ENCODE peak calls at places on chromosomes 6 and 20, in ten cellular contexts. One of them, this sample, is unnamed.

GRCh38 chr20:14800743-14801425 is 463.5 kb upstream of the FLRT3 start:
- DNase-seq in naive thymus-derived CD4-positive, alpha-beta T cell: no peak
- DNase-seq in NCI-H1105 treated with DMSO at 0.1 percent for 48 hours: no peak
- DNase-seq in heart right ventricle: no peak
- DNase-seq in cardiac muscle cell: no peak
- DNase-seq in M059J: no peak
- DNase-seq in GM13977: no peak
- DNase-seq in stimulated activated CD4-positive, alpha-beta T cell treated with anti-CD3 and anti-CD28 coated beads, Interleukin-15, amount 100 ng/mL, for 1 hour: no peak
- DNase-seq in AML-193: no peak
- DNase-seq in effector CD4-positive, alpha-beta T cell: no peak
- DNase-seq in this sample: no peak

GRCh38 chr6:37580164-37580955 is 80.7 kb upstream of the CCDC167 start:
- DNase-seq in naive thymus-derived CD4-positive, alpha-beta T cell: no peak
- DNase-seq in NCI-H1105 treated with DMSO at 0.1 percent for 48 hours: no peak
- DNase-seq in heart right ventricle: no peak
- DNase-seq in cardiac muscle cell: no peak
- DNase-seq in M059J: peak
- DNase-seq in GM13977: no peak
- DNase-seq in stimulated activated CD4-positive, alpha-beta T cell treated with anti-CD3 and anti-CD28 coated beads, Interleukin-15, amount 100 ng/mL, for 1 hour: no peak
- DNase-seq in AML-193: no peak
- DNase-seq in effector CD4-positive, alpha-beta T cell: no peak
- DNase-seq in this sample: no peak

GRCh38 chr6:33173228-33174180 is 18.8 kb downstream of the COL11A2 start:
- DNase-seq in naive thymus-derived CD4-positive, alpha-beta T cell: no peak
- DNase-seq in NCI-H1105 treated with DMSO at 0.1 percent for 48 hours: no peak
- DNase-seq in heart right ventricle: no peak
- DNase-seq in cardiac muscle cell: no peak
- DNase-seq in M059J: no peak
- DNase-seq in GM13977: no peak
- DNase-seq in stimulated activated CD4-positive, alpha-beta T cell treated with anti-CD3 and anti-CD28 coated beads, Interleukin-15, amount 100 ng/mL, for 1 hour: no peak
- DNase-seq in AML-193: no peak
- DNase-seq in effector CD4-positive, alpha-beta T cell: no peak
- DNase-seq in this sample: no peak

GRCh38 chr6:30061766-30062458 is 847 bp downstream of the POLR1H start:
- DNase-seq in naive thymus-derived CD4-positive, alpha-beta T cell: peak
- DNase-seq in NCI-H1105 treated with DMSO at 0.1 percent for 48 hours: no peak
- DNase-seq in heart right ventricle: no peak
- DNase-seq in cardiac muscle cell: no peak
- DNase-seq in M059J: peak
- DNase-seq in GM13977: no peak
- DNase-seq in stimulated activated CD4-positive, alpha-beta T cell treated with anti-CD3 and anti-CD28 coated beads, Interleukin-15, amount 100 ng/mL, for 1 hour: no peak
- DNase-seq in AML-193: peak
- DNase-seq in effector CD4-positive, alpha-beta T cell: peak
- DNase-seq in this sample: peak

GRCh38 chr6:13334953-13335352 is 6.6 kb upstream of the TBC1D7 start:
- DNase-seq in naive thymus-derived CD4-positive, alpha-beta T cell: no peak
- DNase-seq in NCI-H1105 treated with DMSO at 0.1 percent for 48 hours: no peak
- DNase-seq in heart right ventricle: no peak
- DNase-seq in cardiac muscle cell: no peak
- DNase-seq in M059J: peak
- DNase-seq in GM13977: no peak
- DNase-seq in stimulated activated CD4-positive, alpha-beta T cell treated with anti-CD3 and anti-CD28 coated beads, Interleukin-15, amount 100 ng/mL, for 1 hour: no peak
- DNase-seq in AML-193: no peak
- DNase-seq in effector CD4-positive, alpha-beta T cell: no peak
- DNase-seq in this sample: no peak

GRCh38 chr6:167572841-167573271 is 248.0 kb downstream of the TTLL2 start:
- DNase-seq in naive thymus-derived CD4-positive, alpha-beta T cell: no peak
- DNase-seq in NCI-H1105 treated with DMSO at 0.1 percent for 48 hours: no peak
- DNase-seq in heart right ventricle: peak
- DNase-seq in cardiac muscle cell: no peak
- DNase-seq in M059J: no peak
- DNase-seq in GM13977: no peak
- DNase-seq in stimulated activated CD4-positive, alpha-beta T cell treated with anti-CD3 and anti-CD28 coated beads, Interleukin-15, amount 100 ng/mL, for 1 hour: no peak
- DNase-seq in AML-193: no peak
- DNase-seq in effector CD4-positive, alpha-beta T cell: no peak
- DNase-seq in this sample: no peak

GRCh38 chr20:34525709-34526416 is 9.6 kb downstream of the DYNLRB1 start:
- DNase-seq in naive thymus-derived CD4-positive, alpha-beta T cell: peak
- DNase-seq in NCI-H1105 treated with DMSO at 0.1 percent for 48 hours: no peak
- DNase-seq in heart right ventricle: peak
- DNase-seq in cardiac muscle cell: no peak
- DNase-seq in M059J: peak
- DNase-seq in GM13977: no peak
- DNase-seq in stimulated activated CD4-positive, alpha-beta T cell treated with anti-CD3 and anti-CD28 coated beads, Interleukin-15, amount 100 ng/mL, for 1 hour: no peak
- DNase-seq in AML-193: no peak
- DNase-seq in effector CD4-positive, alpha-beta T cell: no peak
- DNase-seq in this sample: peak

GRCh38 chr6:43189905-43190304 is 7.9 kb downstream of the CUL9 start:
- DNase-seq in naive thymus-derived CD4-positive, alpha-beta T cell: no peak
- DNase-seq in NCI-H1105 treated with DMSO at 0.1 percent for 48 hours: no peak
- DNase-seq in heart right ventricle: no peak
- DNase-seq in cardiac muscle cell: peak
- DNase-seq in M059J: no peak
- DNase-seq in GM13977: no peak
- DNase-seq in stimulated activated CD4-positive, alpha-beta T cell treated with anti-CD3 and anti-CD28 coated beads, Interleukin-15, amount 100 ng/mL, for 1 hour: no peak
- DNase-seq in AML-193: no peak
- DNase-seq in effector CD4-positive, alpha-beta T cell: no peak
- DNase-seq in this sample: no peak

GRCh38 chr6:131368077-131368911 is 204.7 kb upstream of the ARG1 start:
- DNase-seq in naive thymus-derived CD4-positive, alpha-beta T cell: no peak
- DNase-seq in NCI-H1105 treated with DMSO at 0.1 percent for 48 hours: no peak
- DNase-seq in heart right ventricle: peak
- DNase-seq in cardiac muscle cell: no peak
- DNase-seq in M059J: peak
- DNase-seq in GM13977: peak
- DNase-seq in stimulated activated CD4-positive, alpha-beta T cell treated with anti-CD3 and anti-CD28 coated beads, Interleukin-15, amount 100 ng/mL, for 1 hour: no peak
- DNase-seq in AML-193: no peak
- DNase-seq in effector CD4-positive, alpha-beta T cell: no peak
- DNase-seq in this sample: peak

GRCh38 chr6:167546611-167547327 is 221.9 kb downstream of the TTLL2 start:
- DNase-seq in naive thymus-derived CD4-positive, alpha-beta T cell: no peak
- DNase-seq in NCI-H1105 treated with DMSO at 0.1 percent for 48 hours: no peak
- DNase-seq in heart right ventricle: no peak
- DNase-seq in cardiac muscle cell: no peak
- DNase-seq in M059J: no peak
- DNase-seq in GM13977: no peak
- DNase-seq in stimulated activated CD4-positive, alpha-beta T cell treated with anti-CD3 and anti-CD28 coated beads, Interleukin-15, amount 100 ng/mL, for 1 hour: no peak
- DNase-seq in AML-193: no peak
- DNase-seq in effector CD4-positive, alpha-beta T cell: no peak
- DNase-seq in this sample: no peak

GRCh38 chr6:3874069-3874468 is 24.9 kb downstream of the FAM50B start:
- DNase-seq in naive thymus-derived CD4-positive, alpha-beta T cell: no peak
- DNase-seq in NCI-H1105 treated with DMSO at 0.1 percent for 48 hours: no peak
- DNase-seq in heart right ventricle: no peak
- DNase-seq in cardiac muscle cell: no peak
- DNase-seq in M059J: no peak
- DNase-seq in GM13977: no peak
- DNase-seq in stimulated activated CD4-positive, alpha-beta T cell treated with anti-CD3 and anti-CD28 coated beads, Interleukin-15, amount 100 ng/mL, for 1 hour: no peak
- DNase-seq in AML-193: no peak
- DNase-seq in effector CD4-positive, alpha-beta T cell: no peak
- DNase-seq in this sample: no peak

GRCh38 chr6:63804381-63804956 is 168.9 kb downstream of the PHF3 start:
- DNase-seq in naive thymus-derived CD4-positive, alpha-beta T cell: no peak
- DNase-seq in NCI-H1105 treated with DMSO at 0.1 percent for 48 hours: no peak
- DNase-seq in heart right ventricle: no peak
- DNase-seq in cardiac muscle cell: no peak
- DNase-seq in M059J: peak
- DNase-seq in GM13977: no peak
- DNase-seq in stimulated activated CD4-positive, alpha-beta T cell treated with anti-CD3 and anti-CD28 coated beads, Interleukin-15, amount 100 ng/mL, for 1 hour: no peak
- DNase-seq in AML-193: no peak
- DNase-seq in effector CD4-positive, alpha-beta T cell: no peak
- DNase-seq in this sample: peak

GRCh38 chr6:111646942-111647341 is 41.3 kb upstream of the TRAF3IP2 start:
- DNase-seq in naive thymus-derived CD4-positive, alpha-beta T cell: no peak
- DNase-seq in NCI-H1105 treated with DMSO at 0.1 percent for 48 hours: no peak
- DNase-seq in heart right ventricle: peak
- DNase-seq in cardiac muscle cell: no peak
- DNase-seq in M059J: no peak
- DNase-seq in GM13977: no peak
- DNase-seq in stimulated activated CD4-positive, alpha-beta T cell treated with anti-CD3 and anti-CD28 coated beads, Interleukin-15, amount 100 ng/mL, for 1 hour: no peak
- DNase-seq in AML-193: no peak
- DNase-seq in effector CD4-positive, alpha-beta T cell: no peak
- DNase-seq in this sample: no peak

GRCh38 chr6:125994659-125995488 is 8.5 kb downstream of the TRMT11 start:
- DNase-seq in naive thymus-derived CD4-positive, alpha-beta T cell: no peak
- DNase-seq in NCI-H1105 treated with DMSO at 0.1 percent for 48 hours: no peak
- DNase-seq in heart right ventricle: no peak
- DNase-seq in cardiac muscle cell: peak
- DNase-seq in M059J: no peak
- DNase-seq in GM13977: no peak
- DNase-seq in stimulated activated CD4-positive, alpha-beta T cell treated with anti-CD3 and anti-CD28 coated beads, Interleukin-15, amount 100 ng/mL, for 1 hour: no peak
- DNase-seq in AML-193: no peak
- DNase-seq in effector CD4-positive, alpha-beta T cell: no peak
- DNase-seq in this sample: no peak

GRCh38 chr20:32062776-32063170 is 10.7 kb downstream of the HCK start:
- DNase-seq in naive thymus-derived CD4-positive, alpha-beta T cell: no peak
- DNase-seq in NCI-H1105 treated with DMSO at 0.1 percent for 48 hours: no peak
- DNase-seq in heart right ventricle: peak
- DNase-seq in cardiac muscle cell: no peak
- DNase-seq in M059J: no peak
- DNase-seq in GM13977: peak
- DNase-seq in stimulated activated CD4-positive, alpha-beta T cell treated with anti-CD3 and anti-CD28 coated beads, Interleukin-15, amount 100 ng/mL, for 1 hour: no peak
- DNase-seq in AML-193: peak
- DNase-seq in effector CD4-positive, alpha-beta T cell: no peak
- DNase-seq in this sample: peak

GRCh38 chr6:147116043-147116442 is 88.2 kb upstream of the STXBP5 start:
- DNase-seq in naive thymus-derived CD4-positive, alpha-beta T cell: no peak
- DNase-seq in NCI-H1105 treated with DMSO at 0.1 percent for 48 hours: no peak
- DNase-seq in heart right ventricle: no peak
- DNase-seq in cardiac muscle cell: no peak
- DNase-seq in M059J: no peak
- DNase-seq in GM13977: no peak
- DNase-seq in stimulated activated CD4-positive, alpha-beta T cell treated with anti-CD3 and anti-CD28 coated beads, Interleukin-15, amount 100 ng/mL, for 1 hour: no peak
- DNase-seq in AML-193: no peak
- DNase-seq in effector CD4-positive, alpha-beta T cell: no peak
- DNase-seq in this sample: no peak

This sample was measured in KBM-7.